ENCODE peak calls at places on chromosomes 1 and 21, in nine cellular contexts. V, P, Q, F, C, T, X, A and K are unnamed samples. For H3K27me3, the result is how much of the 10 kb centered on the place peaks cover.

GRCh38 chr21:45427331-45428271 is 22.6 kb downstream of the COL18A1 start:
- DNase-seq in V (peak), P (peak), Q (peak), F (no peak), C (peak), T (no peak), X (peak), A (peak), K (peak)

GRCh38 chr1:6345009-6345408 is 48.6 kb downstream of the ACOT7 start:
- DNase-seq in V (no peak), P (no peak), Q (peak), F (no peak), C (no peak), T (no peak), X (no peak), A (no peak), K (no peak)

GRCh38 chr1:190949932-190950331 is 472.3 kb upstream of the BRINP3 start:
- DNase-seq in V (no peak), P (peak), Q (no peak), F (no peak), C (peak), T (no peak), X (no peak), A (no peak), K (no peak)

GRCh38 chr1:42765832-42766722 is 751 bp downstream of the P3H1 start:
- DNase-seq in V (peak), P (peak), Q (peak), F (no peak), C (peak), T (peak), X (no peak), A (peak), K (peak)

GRCh38 chr1:45945426-45945825 is 142.0 kb downstream of the MAST2 start:
- DNase-seq in V (peak), P (no peak), Q (no peak), F (no peak), C (peak), T (no peak), X (no peak), A (no peak), K (no peak)

GRCh38 chr1:15354580-15354965 is 55.1 kb upstream of the EFHD2 start:
- DNase-seq in V (peak), P (no peak), Q (no peak), F (no peak), C (peak), T (no peak), X (no peak), A (no peak), K (no peak)

GRCh38 chr1:54347955-54348699 is 58.1 kb downstream of the SSBP3 start:
- DNase-seq in V (no peak), P (peak), Q (peak), F (no peak), C (no peak), T (no peak), X (peak), A (no peak), K (no peak)

GRCh38 chr1:213983589-213984386 is 4.0 kb upstream of the PROX1 start:
- DNase-seq in V (no peak), P (no peak), Q (no peak), F (no peak), C (no peak), T (no peak), X (no peak), A (no peak), K (no peak)

GRCh38 chr1:47651311-47652089 is 213.7 kb downstream of the FOXD2 start:
- DNase-seq in V (no peak), P (peak), Q (peak), F (no peak), C (no peak), T (no peak), X (peak), A (no peak), K (no peak)

GRCh38 chr21:31985398-31985797 is 112.6 kb downstream of the HUNK start:
- DNase-seq in V (no peak), P (no peak), Q (no peak), F (no peak), C (no peak), T (no peak), X (no peak), A (no peak), K (no peak)

GRCh38 chr1:27599605-27600499 is 4.1 kb downstream of the AHDC1 start:
- DNase-seq in V (no peak), P (peak), Q (no peak), F (no peak), C (no peak), T (no peak), X (no peak), A (no peak), K (no peak)

GRCh38 chr1:85584264-85584781 is 3.8 kb downstream of the CCN1 start:
- DNase-seq in V (peak), P (peak), Q (no peak), F (no peak), C (peak), T (no peak), X (no peak), A (no peak), K (no peak)

GRCh38 chr1:246893205-246893939 is 38.4 kb downstream of the AHCTF1 start:
- DNase-seq in V (no peak), P (no peak), Q (no peak), F (no peak), C (no peak), T (no peak), X (no peak), A (no peak), K (no peak)

GRCh38 chr1:183792300-183792699 is 12.6 kb upstream of the RGL1 start:
- DNase-seq in V (no peak), P (no peak), Q (no peak), F (no peak), C (no peak), T (no peak), X (no peak), A (no peak), K (no peak)

GRCh38 chr1:183330335-183330734 is 87.8 kb downstream of the NMNAT2 start:
- DNase-seq in V (no peak), P (no peak), Q (no peak), F (no peak), C (no peak), T (no peak), X (no peak), A (no peak), K (no peak)

GRCh38 chr21:46183910-46184624 is at the start of gene SPATC1L:
- DNase-seq in V (peak), P (peak), Q (peak), F (peak), C (peak), T (peak), X (peak), A (peak), K (no peak)

GRCh38 chr1:237386362-237387143 is 344.6 kb downstream of the RYR2 start:
- DNase-seq in V (peak), P (peak), Q (no peak), F (no peak), C (peak), T (peak), X (no peak), A (no peak), K (no peak)

GRCh38 chr1:185567006-185567405 is 167.2 kb upstream of the HMCN1 start:
- DNase-seq in V (peak), P (peak), Q (peak), F (no peak), C (peak), T (peak), X (no peak), A (no peak), K (peak)

GRCh38 chr1:108199231-108199657 is 899 bp downstream of the SLC25A24 start:
- DNase-seq in V (peak), P (peak), Q (peak), F (no peak), C (peak), T (no peak), X (no peak), A (no peak), K (no peak)

GRCh38 chr1:145997156-145998023 is 1.0 kb upstream of the TXNIP start:
- DNase-seq in V (no peak), P (no peak), Q (peak), F (no peak), C (no peak), T (peak), X (no peak), A (peak), K (peak)

GRCh38 chr1:165592945-165593823 is 37.9 kb upstream of the MGST3 start:
- DNase-seq in V (peak), P (peak), Q (peak), F (peak), C (peak), T (peak), X (peak), A (peak), K (peak)

GRCh38 chr21:41583274-41583790 is 75.4 kb upstream of the TMPRSS2 start:
- DNase-seq in V (peak), P (peak), Q (peak), F (no peak), C (no peak), T (no peak), X (peak), A (no peak), K (no peak)

GRCh38 chr1:65175171-65176070 is 27.4 kb downstream of the AK4 start:
- DNase-seq in V (peak), P (no peak), Q (no peak), F (no peak), C (peak), T (no peak), X (no peak), A (peak), K (no peak)

GRCh38 chr1:3001471-3002348 is 19.6 kb upstream of the ACTRT2 start:
- DNase-seq in V (no peak), P (no peak), Q (peak), F (no peak), C (no peak), T (no peak), X (no peak), A (no peak), K (no peak)
- H3K27me3 ChIP-seq in V (under half), P (under half), Q (under half), F (under half), C (under half), T (half or more), X (half or more), A (half or more), K (under half)

GRCh38 chr1:23964235-23964668 is 4.6 kb downstream of the PNRC2 start:
- DNase-seq in V (no peak), P (no peak), Q (no peak), F (no peak), C (peak), T (peak), X (no peak), A (no peak), K (no peak)

GRCh38 chr1:23963617-23964234 is 4.1 kb downstream of the PNRC2 start:
- DNase-seq in V (no peak), P (no peak), Q (no peak), F (no peak), C (no peak), T (no peak), X (no peak), A (no peak), K (no peak)

GRCh38 chr1:23967871-23968270 is 8.2 kb downstream of the PNRC2 start:
- DNase-seq in V (no peak), P (no peak), Q (no peak), F (no peak), C (no peak), T (no peak), X (no peak), A (no peak), K (no peak)

GRCh38 chr1:23964790-23965740 is 5.4 kb downstream of the PNRC2 start:
- DNase-seq in V (peak), P (peak), Q (no peak), F (no peak), C (peak), T (no peak), X (no peak), A (no peak), K (no peak)

GRCh38 chr1:23966973-23967493 is 7.4 kb downstream of the PNRC2 start:
- DNase-seq in V (no peak), P (no peak), Q (no peak), F (no peak), C (no peak), T (no peak), X (no peak), A (no peak), K (no peak)
- H3K27ac ChIP-seq in V (no peak), P (no peak), Q (no peak), F (no peak), C (peak), T (no peak), X (no peak), A (no peak), K (no peak)

GRCh38 chr1:36858981-36859380 is 175.3 kb downstream of the GRIK3 start:
- DNase-seq in V (no peak), P (no peak), Q (no peak), F (no peak), C (no peak), T (no peak), X (no peak), A (no peak), K (no peak)

GRCh38 chr1:36858553-36858952 is 175.8 kb downstream of the GRIK3 start:
- DNase-seq in V (no peak), P (no peak), Q (no peak), F (no peak), C (no peak), T (no peak), X (no peak), A (no peak), K (no peak)

GRCh38 chr1:36855699-36856098 is 178.6 kb downstream of the GRIK3 start:
- DNase-seq in V (no peak), P (no peak), Q (no peak), F (no peak), C (no peak), T (no peak), X (no peak), A (no peak), K (no peak)

GRCh38 chr1:36857761-36858160 is 176.6 kb downstream of the GRIK3 start:
- DNase-seq in V (no peak), P (peak), Q (no peak), F (no peak), C (no peak), T (no peak), X (no peak), A (no peak), K (no peak)

GRCh38 chr1:36856126-36856525 is 178.2 kb downstream of the GRIK3 start:
- DNase-seq in V (no peak), P (no peak), Q (no peak), F (no peak), C (no peak), T (no peak), X (no peak), A (no peak), K (no peak)
- H3K27me3 ChIP-seq in V (under half), P (under half), Q (under half), F (under half), C (under half), T (half or more), X (under half), A (half or more), K (under half)

DNA sequence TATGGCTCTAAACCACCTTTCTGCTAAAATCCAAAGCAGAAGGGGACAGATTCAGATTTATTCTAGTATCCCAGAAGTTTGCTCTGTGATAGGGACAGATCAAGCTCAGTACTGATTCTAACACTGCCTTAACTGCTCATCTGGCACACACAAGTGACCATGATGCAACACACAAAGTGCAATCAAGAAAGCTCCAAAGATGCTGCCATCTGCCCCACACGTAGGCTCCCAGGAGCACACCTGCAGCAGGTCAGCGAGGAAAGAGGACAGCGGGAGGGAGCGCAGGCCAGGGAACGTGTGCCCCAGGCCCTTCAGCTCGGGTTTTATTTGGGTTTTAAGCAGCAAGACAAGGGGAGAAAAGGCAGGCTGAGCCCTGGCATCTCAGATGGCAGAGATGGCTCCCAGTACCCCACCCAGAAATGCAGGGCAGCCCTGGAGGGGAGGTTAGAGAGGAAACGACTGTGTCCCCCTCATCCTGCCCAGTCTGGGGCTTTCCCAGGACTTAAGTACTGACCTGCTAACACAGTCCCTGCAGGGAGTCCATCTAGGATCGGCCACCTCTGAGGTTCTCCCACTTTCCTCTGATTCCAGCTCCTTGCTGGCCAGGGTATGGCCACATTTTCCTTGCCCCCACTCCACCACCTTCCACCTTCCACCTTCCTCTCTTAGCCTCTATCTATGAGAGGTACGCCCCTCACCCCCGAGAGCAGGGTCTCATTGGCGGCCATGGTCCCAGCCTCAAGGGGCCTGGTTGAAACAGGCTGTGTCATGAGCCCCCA is 1.2 kb downstream of the TRIM11 start:
- DNase-seq in V (peak), P (no peak), Q (peak), F (no peak), C (no peak), T (no peak), X (no peak), A (no peak), K (no peak)
- H3K27ac ChIP-seq in V (peak), P (peak), Q (peak), F (peak), C (peak), T (no peak), X (peak), A (no peak), K (peak)